ENCODE peak calls at places on chromosome 2, in four cellular contexts. Q is fibroblast of the aortic adventitia, F is A673, S is activated T-cell treated with anti-CD3 and anti-CD28 coated beads for 1 hour. Y is an unnamed sample.

GRCh38 chr2:111168528-111168929 is 47.8 kb downstream of the BCL2L11 start:
- DNase-seq in Q (peak; percentile 70), F (peak; percentile 44), S (peak; percentile 4), Y (no peak)

GRCh38 chr2:85589982-85590791 is 5.4 kb upstream of the RNF181 start:
- DNase-seq in Q (peak; percentile 100), F (peak; percentile 58), S (no peak), Y (no peak)

GRCh38 chr2:101388232-101388631 is 929 bp upstream of the CREG2 start:
- DNase-seq in Q (peak; percentile 51), F (no peak), S (no peak), Y (no peak)

GRCh38 chr2:191864623-191865521 is 18.0 kb upstream of the CAVIN2 start:
- DNase-seq in Q (peak; percentile 60), F (peak; percentile 77), S (no peak), Y (no peak)

GRCh38 chr2:150467641-150467963 is 19.9 kb downstream of the RND3 start:
- DNase-seq in Q (peak; percentile 18), F (no peak), S (no peak), Y (no peak)

GRCh38 chr2:237223208-237223861 is 137.6 kb downstream of the COPS8 start:
- DNase-seq in Q (peak; percentile 100), F (peak; percentile 69), S (no peak), Y (no peak)

GRCh38 chr2:33412920-33413319 is 63.5 kb upstream of the RASGRP3 start:
- DNase-seq in Q (peak; percentile 83), F (peak; percentile 48), S (no peak), Y (no peak)

GRCh38 chr2:178177066-178177679 is 17.1 kb upstream of the OSBPL6 start:
- DNase-seq in Q (peak; percentile 44), F (no peak), S (no peak), Y (no peak)

GRCh38 chr2:221478106-221478863 is 93.8 kb downstream of the EPHA4 start:
- DNase-seq in Q (no peak), F (no peak), S (no peak), Y (no peak)